ENCODE peak calls at places on chromosomes 4 and X, in four cellular contexts. T is K562, D is MM.1S, P is neural progenitor cell. J is an unnamed sample.

GRCh38 chr4:170323623-170324022 is 233.9 kb upstream of the AADAT start:
- DNase-seq in T (no peak), D (no peak), P (no peak), J (no peak)

GRCh38 chr4:105145913-105146285 is 777 bp upstream of the TET2 start:
- DNase-seq in T (no peak), D (no peak), P (peak), J (peak)

GRCh38 chr4:42080284-42080683 is 72.2 kb downstream of the BEND4 start:
- DNase-seq in T (no peak), D (no peak), P (no peak), J (no peak)

GRCh38 chr4:67735325-67735724 is 18.9 kb downstream of the GNRHR start:
- DNase-seq in T (no peak), D (no peak), P (no peak), J (no peak)

GRCh38 chrX:108070891-108071290 is 20.5 kb downstream of the PSMD10 start:
- DNase-seq in T (no peak), D (no peak), P (no peak), J (no peak)

GRCh38 chrX:83521905-83522304 is 13.8 kb downstream of the POU3F4 start:
- DNase-seq in T (no peak), D (no peak), P (no peak), J (no peak)

GRCh38 chr4:3262208-3263052 is 13.5 kb downstream of the MSANTD1 start:
- DNase-seq in T (no peak), D (no peak), P (peak), J (no peak)

GRCh38 chrX:23610491-23610890 is 56.8 kb upstream of the PRDX4 start:
- DNase-seq in T (no peak), D (no peak), P (no peak), J (no peak)

GRCh38 chr4:188372051-188372450 is 232.8 kb downstream of the TRIML1 start:
- DNase-seq in T (no peak), D (no peak), P (no peak), J (no peak)

GRCh38 chr4:8537041-8537461 is 43.1 kb upstream of the GPR78 start:
- DNase-seq in T (no peak), D (no peak), P (no peak), J (no peak)

GRCh38 chrX:68827256-68827655 is 1.6 kb upstream of the EFNB1 start:
- DNase-seq in T (no peak), D (no peak), P (no peak), J (no peak)

GRCh38 chr4:7444731-7445130 is 10.0 kb upstream of the PSAPL1 start:
- DNase-seq in T (no peak), D (no peak), P (no peak), J (no peak)

GRCh38 chr4:184861047-184861446 is 35.3 kb upstream of the ACSL1 start:
- DNase-seq in T (no peak), D (no peak), P (no peak), J (no peak)

GRCh38 chr4:133149364-133149695 is 236 bp downstream of the PCDH10 start:
- DNase-seq in T (no peak), D (no peak), P (no peak), J (no peak)

GRCh38 chrX:97490656-97491055 is 606.9 kb downstream of the RPA4 start:
- DNase-seq in T (no peak), D (no peak), P (no peak), J (no peak)

GRCh38 chrX:130095249-130095648 is 15.0 kb downstream of the ELF4 start:
- DNase-seq in T (no peak), D (no peak), P (no peak), J (no peak)

GRCh38 chr4:123706961-123707360 is 310.4 kb downstream of the SPRY1 start:
- DNase-seq in T (no peak), D (no peak), P (no peak), J (no peak)

GRCh38 chr4:8192748-8193738 is 6.0 kb upstream of the SH3TC1 start:
- DNase-seq in T (no peak), D (peak), P (no peak), J (no peak)

GRCh38 chr4:4659871-4660651 is 118.2 kb upstream of the STX18 start:
- DNase-seq in T (peak), D (no peak), P (no peak), J (no peak)

GRCh38 chrX:104647084-104647483 is 81.1 kb downstream of the IL1RAPL2 start:
- DNase-seq in T (no peak), D (no peak), P (no peak), J (no peak)

GRCh38 chr4:112172180-112172579 is 26.9 kb downstream of the FAM241A start:
- DNase-seq in T (no peak), D (peak), P (no peak), J (no peak)

GRCh38 chr4:1855334-1856070 is 454 bp downstream of the LETM1 start:
- DNase-seq in T (peak), D (peak), P (peak), J (no peak)
- H2AFZ ChIP-seq in T (peak), D (peak), P (peak), J (no peak)

GRCh38 chr4:175874290-175874689 is 62.2 kb upstream of the GPM6A start:
- DNase-seq in T (no peak), D (no peak), P (no peak), J (no peak)
- H2AFZ ChIP-seq in T (no peak), D (no peak), P (no peak), J (no peak)

GRCh38 chr4:85370400-85371032 is 104.4 kb upstream of the ARHGAP24 start:
- DNase-seq in T (peak), D (peak), P (peak), J (peak)
- H2AFZ ChIP-seq in T (no peak), D (no peak), P (no peak), J (peak)

GRCh38 chrX:13043138-13043537 is 1.3 kb downstream of the FAM9C start:
- DNase-seq in T (no peak), D (no peak), P (no peak), J (no peak)

GRCh38 chrX:13046035-13046851 is 1.8 kb upstream of the FAM9C start:
- DNase-seq in T (no peak), D (no peak), P (no peak), J (no peak)

GRCh38 chrX:13043938-13044337 is 482 bp downstream of the FAM9C start:
- DNase-seq in T (no peak), D (no peak), P (no peak), J (no peak)

GRCh38 chrX:13047752-13048151 is 3.3 kb upstream of the FAM9C start:
- DNase-seq in T (no peak), D (no peak), P (no peak), J (no peak)

DNA sequence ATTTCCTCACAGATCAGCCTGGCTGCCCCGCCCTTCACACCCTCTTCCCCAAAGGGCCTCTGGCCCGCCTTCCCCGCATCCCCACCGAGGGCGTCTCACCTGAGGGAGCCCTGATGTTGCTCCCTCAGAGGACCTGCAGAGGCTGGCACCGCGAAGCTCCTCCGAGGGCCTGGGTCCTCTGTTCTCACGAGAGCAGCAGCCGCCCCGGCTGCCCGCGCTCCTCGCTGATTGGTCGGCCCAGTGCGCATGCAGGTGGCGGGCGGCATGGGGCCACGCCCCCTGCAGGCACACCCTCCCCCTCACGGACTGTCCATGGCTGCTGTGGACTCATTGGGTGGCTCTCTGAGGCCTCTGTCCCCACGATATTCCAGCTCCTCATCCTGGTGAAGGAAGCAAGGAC is at the start of gene FAM9C:
- DNase-seq in T (no peak), D (no peak), P (no peak), J (no peak)
- H2AFZ ChIP-seq in T (no peak), D (no peak), P (no peak), J (no peak)

DNA sequence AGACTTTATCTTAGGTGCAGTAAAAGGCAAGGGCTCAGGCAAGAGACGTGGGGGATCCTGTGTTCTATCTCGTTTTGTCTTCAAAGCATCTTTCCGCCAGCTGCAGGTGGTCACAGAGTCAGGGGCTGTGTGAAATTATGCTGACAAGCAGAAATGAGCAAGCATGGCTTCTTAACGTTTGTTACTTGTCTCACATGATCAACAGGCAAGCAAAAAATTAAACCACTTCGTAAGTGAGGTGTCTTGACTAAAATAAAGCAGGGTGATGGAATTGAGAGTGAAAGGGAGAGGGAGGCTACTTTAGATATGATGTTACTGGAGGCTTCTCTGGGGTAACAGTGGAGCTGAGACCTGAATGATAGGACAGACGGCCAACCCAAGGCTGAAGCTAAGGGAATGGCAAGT is 1.4 kb upstream of the TEC start:
- DNase-seq in T (no peak), D (peak), P (no peak), J (no peak)
- H2AFZ ChIP-seq in T (peak), D (no peak), P (no peak), J (no peak)

DNA sequence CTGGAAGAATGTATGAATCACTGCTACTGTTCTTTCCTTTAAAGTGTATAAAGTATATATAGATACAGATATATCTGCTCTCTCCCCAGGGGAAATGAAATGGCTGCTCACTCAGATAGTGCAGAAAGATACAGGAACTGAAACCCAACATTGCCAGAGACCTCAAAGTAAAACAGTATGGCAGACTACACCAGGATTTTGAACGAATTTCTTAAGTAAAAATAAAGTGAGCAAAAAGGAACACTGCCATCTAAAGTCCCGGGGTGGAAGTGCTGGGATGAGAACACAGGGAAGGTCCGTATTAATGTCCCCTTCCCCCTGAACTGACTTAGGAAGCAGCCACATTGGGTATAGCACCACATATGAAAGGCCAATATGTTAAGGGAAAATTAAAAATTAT is 93.4 kb downstream of the TMA16 start:
- DNase-seq in T (no peak), D (peak), P (no peak), J (peak)
- H2AFZ ChIP-seq in T (no peak), D (no peak), P (no peak), J (no peak)

DNA sequence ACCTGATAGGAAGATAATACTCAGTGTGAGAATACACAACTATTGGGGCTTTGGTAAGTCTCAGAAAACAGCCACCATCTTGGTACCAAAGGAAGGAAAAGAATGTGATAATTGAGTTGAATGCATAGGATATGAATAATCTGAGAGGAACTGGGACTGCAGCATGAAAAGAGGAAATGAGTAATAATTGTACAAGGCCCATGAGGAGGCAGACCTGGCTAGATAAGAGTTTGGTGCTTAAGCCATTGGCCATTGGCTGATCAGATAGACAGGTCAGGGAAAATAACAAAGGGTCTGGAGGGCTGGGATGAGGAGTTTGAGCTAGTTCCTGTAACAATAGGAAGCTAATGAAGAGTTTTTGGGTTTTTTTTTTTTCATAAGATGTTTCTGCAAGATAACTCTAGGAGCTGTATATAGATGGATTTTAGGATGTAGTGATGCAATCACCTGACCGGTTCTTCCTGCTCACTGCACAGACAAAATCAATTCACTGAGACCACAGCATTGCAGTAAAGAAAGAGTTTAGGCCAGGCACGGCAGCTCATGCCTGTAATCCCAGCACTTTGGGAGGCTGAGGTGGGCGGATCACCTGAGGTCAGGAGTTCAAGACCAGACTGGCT is 5.3 kb upstream of the TRMT2B start:
- DNase-seq in T (peak), D (no peak), P (no peak), J (no peak)
- H2AFZ ChIP-seq in T (no peak), D (no peak), P (no peak), J (no peak)

GRCh38 chr4:100588076-100588475 is 70.3 kb upstream of the EMCN start:
- DNase-seq in T (no peak), D (no peak), P (no peak), J (no peak)
- H2AFZ ChIP-seq in T (no peak), D (no peak), P (no peak), J (no peak)

J was measured in GM23338.